ENCODE peak calls at places on chromosome 10, in four cellular contexts. One of them, this sample, is unnamed.

GRCh38 chr10:75910032-75910431 is 478.6 kb downstream of the LRMDA start:
- DNase-seq in body of pancreas: peak
- DNase-seq in ovary: no peak
- DNase-seq in H1: no peak
- DNase-seq in this sample: no peak

GRCh38 chr10:86443069-86443468 is 76.5 kb upstream of the GRID1 start:
- DNase-seq in body of pancreas: no peak
- DNase-seq in H1: no peak
- DNase-seq in ovary: no peak
- DNase-seq in this sample: no peak

GRCh38 chr10:132606536-132607316 is 69.1 kb downstream of the INPP5A start:
- DNase-seq in H1: no peak
- DNase-seq in body of pancreas: no peak
- DNase-seq in ovary: peak
- DNase-seq in this sample: no peak

GRCh38 chr10:20986049-20986448 is 88.9 kb upstream of the NEBL start:
- DNase-seq in body of pancreas: peak
- DNase-seq in H1: no peak
- DNase-seq in ovary: no peak
- DNase-seq in this sample: no peak

GRCh38 chr10:11678074-11678793 is 63.9 kb upstream of the ECHDC3 start:
- DNase-seq in body of pancreas: no peak
- DNase-seq in ovary: no peak
- DNase-seq in H1: no peak
- DNase-seq in this sample: peak

GRCh38 chr10:54363390-54363789 is 437.6 kb downstream of the PCDH15 start:
- DNase-seq in body of pancreas: no peak
- DNase-seq in H1: no peak
- DNase-seq in ovary: no peak
- DNase-seq in this sample: no peak

GRCh38 chr10:80465839-80466590 is 11.9 kb downstream of the TSPAN14 start:
- DNase-seq in H1: no peak
- DNase-seq in ovary: no peak
- DNase-seq in body of pancreas: no peak
- DNase-seq in this sample: no peak

GRCh38 chr10:127556911-127557310 is 7.8 kb downstream of the NPS start:
- DNase-seq in body of pancreas: no peak
- DNase-seq in ovary: peak
- DNase-seq in H1: peak
- DNase-seq in this sample: no peak

GRCh38 chr10:122237326-122237725 is 33.8 kb upstream of the BTBD16 start:
- DNase-seq in H1: no peak
- DNase-seq in body of pancreas: no peak
- DNase-seq in ovary: no peak
- DNase-seq in this sample: no peak

GRCh38 chr10:44293306-44293778 is 91.6 kb downstream of the CXCL12 start:
- DNase-seq in ovary: peak
- DNase-seq in H1: peak
- DNase-seq in body of pancreas: no peak
- DNase-seq in this sample: no peak

GRCh38 chr10:30095811-30096422 is 36.5 kb upstream of the JCAD start:
- DNase-seq in H1: no peak
- DNase-seq in body of pancreas: no peak
- DNase-seq in ovary: no peak
- DNase-seq in this sample: no peak

GRCh38 chr10:54203426-54203825 is 597.6 kb downstream of the PCDH15 start:
- DNase-seq in H1: no peak
- DNase-seq in body of pancreas: no peak
- DNase-seq in ovary: no peak
- DNase-seq in this sample: no peak

GRCh38 chr10:91434041-91434440 is 23.9 kb downstream of the HECTD2 start:
- DNase-seq in H1: no peak
- DNase-seq in ovary: no peak
- DNase-seq in body of pancreas: no peak
- DNase-seq in this sample: no peak

GRCh38 chr10:13769926-13770325 is 183.2 kb downstream of the PRPF18 start:
- DNase-seq in body of pancreas: no peak
- DNase-seq in H1: no peak
- DNase-seq in ovary: no peak
- DNase-seq in this sample: no peak

GRCh38 chr10:128494665-128495064 is 368.4 kb upstream of the MKI67 start:
- DNase-seq in body of pancreas: no peak
- DNase-seq in H1: no peak
- DNase-seq in ovary: no peak
- DNase-seq in this sample: no peak

GRCh38 chr10:127991543-127992255 is 84.8 kb downstream of the PTPRE start:
- DNase-seq in body of pancreas: no peak
- DNase-seq in ovary: no peak
- DNase-seq in H1: no peak
- DNase-seq in this sample: no peak

GRCh38 chr10:17077905-17078289 is 51.7 kb downstream of the CUBN start:
- DNase-seq in H1: no peak
- DNase-seq in body of pancreas: no peak
- DNase-seq in ovary: no peak
- DNase-seq in this sample: no peak

GRCh38 chr10:132281915-132282666 is 25.7 kb downstream of the STK32C start:
- DNase-seq in body of pancreas: no peak
- DNase-seq in ovary: no peak
- DNase-seq in H1: no peak
- DNase-seq in this sample: no peak

GRCh38 chr10:67665491-67665890 is 30.5 kb downstream of the CTNNA3 start:
- DNase-seq in body of pancreas: no peak
- DNase-seq in H1: no peak
- DNase-seq in ovary: no peak
- DNase-seq in this sample: no peak

GRCh38 chr10:70809011-70809611 is 6.6 kb upstream of the SGPL1 start:
- DNase-seq in H1: no peak
- DNase-seq in body of pancreas: no peak
- DNase-seq in ovary: no peak
- DNase-seq in this sample: no peak

GRCh38 chr10:104580321-104580720 is 60.8 kb upstream of the SORCS3 start:
- DNase-seq in H1: no peak
- DNase-seq in body of pancreas: no peak
- DNase-seq in ovary: no peak
- DNase-seq in this sample: no peak

GRCh38 chr10:67602268-67602950 is 93.6 kb downstream of the CTNNA3 start:
- DNase-seq in H1: no peak
- DNase-seq in body of pancreas: no peak
- DNase-seq in ovary: no peak
- DNase-seq in this sample: no peak

GRCh38 chr10:5609952-5610616 is 56.3 kb downstream of the ASB13 start:
- DNase-seq in H1: no peak
- DNase-seq in ovary: no peak
- DNase-seq in body of pancreas: no peak
- DNase-seq in this sample: no peak

GRCh38 chr10:111082102-111082975 is 5.5 kb downstream of the ADRA2A start:
- DNase-seq in H1: peak
- DNase-seq in body of pancreas: no peak
- DNase-seq in ovary: no peak
- DNase-seq in this sample: no peak

GRCh38 chr10:61779950-61780659 is 117.4 kb downstream of the CABCOCO1 start:
- DNase-seq in body of pancreas: peak
- DNase-seq in ovary: no peak
- DNase-seq in H1: no peak
- DNase-seq in this sample: no peak

GRCh38 chr10:103168436-103168835 is 24.6 kb downstream of the NT5C2 start:
- DNase-seq in body of pancreas: no peak
- DNase-seq in H1: no peak
- DNase-seq in ovary: no peak
- DNase-seq in this sample: no peak

GRCh38 chr10:121722665-121723064 is 124.4 kb upstream of the FGFR2 start:
- DNase-seq in ovary: no peak
- DNase-seq in H1: no peak
- DNase-seq in body of pancreas: no peak
- DNase-seq in this sample: no peak

GRCh38 chr10:127142141-127142540 is 54.2 kb downstream of the INSYN2A start:
- DNase-seq in H1: no peak
- DNase-seq in body of pancreas: no peak
- DNase-seq in ovary: no peak
- DNase-seq in this sample: no peak

GRCh38 chr10:71970331-71970730 is 6.1 kb downstream of the CHST3 start:
- DNase-seq in H1: peak
- DNase-seq in body of pancreas: no peak
- DNase-seq in ovary: no peak
- DNase-seq in this sample: no peak

GRCh38 chr10:91779011-91779605 is 19.1 kb upstream of the TNKS2 start:
- DNase-seq in body of pancreas: no peak
- DNase-seq in H1: no peak
- DNase-seq in ovary: no peak
- DNase-seq in this sample: no peak

GRCh38 chr10:88971668-88972067 is 18.9 kb upstream of the FAS start:
- DNase-seq in H1: no peak
- DNase-seq in ovary: no peak
- DNase-seq in body of pancreas: no peak
- DNase-seq in this sample: no peak

GRCh38 chr10:129853236-129853946 is 110.7 kb downstream of the EBF3 start:
- DNase-seq in H1: no peak
- DNase-seq in ovary: no peak
- DNase-seq in body of pancreas: peak
- DNase-seq in this sample: no peak

GRCh38 chr10:27998178-27998953 is 513 bp downstream of the ODAD2 start:
- DNase-seq in body of pancreas: peak
- DNase-seq in H1: peak
- DNase-seq in ovary: peak
- DNase-seq in this sample: no peak
- TF ChIP-seq POLR2A in body of pancreas: no peak
- TF ChIP-seq POLR2A in H1: peak
- TF ChIP-seq POLR2A in ovary: no peak
- TF ChIP-seq POLR2A in this sample: no peak

DNA sequence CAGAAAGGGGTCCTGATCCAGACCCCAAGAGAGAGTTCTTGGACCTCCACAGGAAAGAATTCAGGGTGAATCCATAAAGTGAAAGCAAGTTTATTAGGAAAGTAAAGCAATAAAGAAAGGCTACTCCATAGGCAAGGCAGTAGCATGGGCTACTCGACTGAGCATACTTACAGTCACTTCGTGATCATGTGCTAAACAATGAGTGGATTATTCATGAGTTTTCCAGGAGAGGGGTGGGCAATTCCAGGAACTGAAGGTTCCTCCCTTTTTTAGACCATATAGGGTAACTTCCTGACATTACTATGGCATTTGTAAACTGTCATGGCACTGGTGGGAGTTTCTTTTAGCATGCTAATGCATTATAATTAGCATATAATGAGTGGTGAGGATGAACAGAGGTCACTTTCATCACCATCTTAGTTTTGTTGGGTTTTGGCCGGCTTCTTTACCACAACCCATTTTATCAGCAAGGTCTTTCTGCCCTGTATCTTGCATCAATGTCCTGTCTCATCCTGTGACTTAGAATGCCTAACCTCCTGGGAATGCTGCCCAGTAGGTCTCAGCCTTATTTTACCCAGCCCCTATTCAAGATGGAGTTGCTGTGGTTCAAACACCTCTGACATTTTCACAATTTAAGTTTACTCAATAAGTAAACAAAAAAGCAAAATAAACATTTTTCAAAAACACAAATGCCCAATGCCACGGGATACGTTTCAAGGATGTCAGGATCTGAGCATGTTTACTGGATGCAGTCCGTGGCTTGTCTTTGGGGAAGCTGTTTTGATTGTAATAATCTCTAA is 37.0 kb downstream of the ALOX5 start:
- DNase-seq in body of pancreas: no peak
- DNase-seq in H1: no peak
- DNase-seq in ovary: no peak
- DNase-seq in this sample: no peak
- TF ChIP-seq POLR2A in body of pancreas: no peak
- TF ChIP-seq POLR2A in H1: no peak
- TF ChIP-seq POLR2A in ovary: no peak
- TF ChIP-seq POLR2A in this sample: no peak

GRCh38 chr10:119205926-119206602 is 1.3 kb upstream of the GRK5 start:
- DNase-seq in H1: peak
- DNase-seq in ovary: peak
- DNase-seq in body of pancreas: peak
- DNase-seq in this sample: peak

GRCh38 chr10:119207713-119208552 is 562 bp downstream of the GRK5 start:
- DNase-seq in H1: peak
- DNase-seq in ovary: peak
- DNase-seq in body of pancreas: peak
- DNase-seq in this sample: no peak

GRCh38 chr10:119207367-119207668 is at the start of gene GRK5:
- DNase-seq in H1: peak
- DNase-seq in body of pancreas: peak
- DNase-seq in ovary: peak
- DNase-seq in this sample: peak

GRCh38 chr10:119208553-119208940 is 1.2 kb downstream of the GRK5 start:
- DNase-seq in ovary: no peak
- DNase-seq in H1: no peak
- DNase-seq in body of pancreas: no peak
- DNase-seq in this sample: no peak

GRCh38 chr10:119206603-119207366 is 586 bp upstream of the GRK5 start:
- DNase-seq in ovary: peak
- DNase-seq in H1: peak
- DNase-seq in body of pancreas: peak
- DNase-seq in this sample: peak
- TF ChIP-seq POLR2A in ovary: no peak
- TF ChIP-seq POLR2A in H1: peak
- TF ChIP-seq POLR2A in body of pancreas: peak
- TF ChIP-seq POLR2A in this sample: no peak

GRCh38 chr10:77984986-77985385 is 44.3 kb downstream of the POLR3A start:
- DNase-seq in body of pancreas: no peak
- DNase-seq in ovary: no peak
- DNase-seq in H1: no peak
- DNase-seq in this sample: no peak

GRCh38 chr10:77981281-77981680 is 48.0 kb downstream of the POLR3A start:
- DNase-seq in H1: no peak
- DNase-seq in ovary: no peak
- DNase-seq in body of pancreas: no peak
- DNase-seq in this sample: no peak

GRCh38 chr10:77979221-77979620 is 50.1 kb downstream of the POLR3A start:
- DNase-seq in ovary: no peak
- DNase-seq in H1: no peak
- DNase-seq in body of pancreas: no peak
- DNase-seq in this sample: no peak

GRCh38 chr10:77987671-77988070 is 41.6 kb downstream of the POLR3A start:
- DNase-seq in H1: no peak
- DNase-seq in ovary: no peak
- DNase-seq in body of pancreas: no peak
- DNase-seq in this sample: no peak

GRCh38 chr10:77983384-77984341 is 45.7 kb downstream of the POLR3A start:
- DNase-seq in ovary: no peak
- DNase-seq in body of pancreas: no peak
- DNase-seq in H1: no peak
- DNase-seq in this sample: no peak
- TF ChIP-seq POLR2A in ovary: no peak
- TF ChIP-seq POLR2A in body of pancreas: no peak
- TF ChIP-seq POLR2A in H1: no peak
- TF ChIP-seq POLR2A in this sample: no peak

This sample was measured in GM12892.